ENCODE peak calls at places on chromosomes 5 and 9, in nine cellular contexts. One of them, this sample, is unnamed.

GRCh38 chr5:51567636-51568035 is 184.4 kb downstream of the ISL1 start:
- DNase-seq in testis: no peak
- DNase-seq in uterus: no peak
- DNase-seq in adrenal gland: no peak
- DNase-seq in prostate gland: no peak
- DNase-seq in suprapubic skin: no peak
- DNase-seq in HCT116: no peak
- DNase-seq in esophagus squamous epithelium: no peak
- DNase-seq in H1: no peak
- DNase-seq in this sample: no peak

GRCh38 chr5:94268226-94268625 is 350.2 kb downstream of the KIAA0825 start:
- DNase-seq in testis: no peak
- DNase-seq in uterus: no peak
- DNase-seq in adrenal gland: no peak
- DNase-seq in prostate gland: no peak
- DNase-seq in suprapubic skin: no peak
- DNase-seq in HCT116: no peak
- DNase-seq in esophagus squamous epithelium: no peak
- DNase-seq in H1: no peak
- DNase-seq in this sample: no peak

GRCh38 chr9:96080364-96080763 is 204.9 kb downstream of the ERCC6L2 start:
- DNase-seq in testis: peak; percentile 64
- DNase-seq in uterus: no peak
- DNase-seq in adrenal gland: no peak
- DNase-seq in prostate gland: peak; percentile 93
- DNase-seq in suprapubic skin: peak; percentile 35
- DNase-seq in HCT116: peak; percentile 65
- DNase-seq in esophagus squamous epithelium: no peak
- DNase-seq in H1: no peak
- DNase-seq in this sample: no peak

GRCh38 chr5:107868994-107869393 is 198.3 kb upstream of the EFNA5 start:
- DNase-seq in testis: no peak
- DNase-seq in uterus: no peak
- DNase-seq in adrenal gland: no peak
- DNase-seq in prostate gland: no peak
- DNase-seq in suprapubic skin: no peak
- DNase-seq in HCT116: no peak
- DNase-seq in esophagus squamous epithelium: no peak
- DNase-seq in H1: no peak
- DNase-seq in this sample: no peak

GRCh38 chr5:16774806-16775205 is 158.0 kb upstream of the RETREG1 start:
- DNase-seq in testis: no peak
- DNase-seq in uterus: no peak
- DNase-seq in adrenal gland: no peak
- DNase-seq in prostate gland: no peak
- DNase-seq in suprapubic skin: no peak
- DNase-seq in HCT116: no peak
- DNase-seq in esophagus squamous epithelium: no peak
- DNase-seq in H1: no peak
- DNase-seq in this sample: no peak

GRCh38 chr9:124011460-124012301 is at the start of gene LHX2:
- DNase-seq in testis: peak; percentile 63
- DNase-seq in uterus: no peak
- DNase-seq in adrenal gland: peak; percentile 56
- DNase-seq in prostate gland: no peak
- DNase-seq in suprapubic skin: no peak
- DNase-seq in HCT116: peak; percentile 75
- DNase-seq in esophagus squamous epithelium: no peak
- DNase-seq in H1: peak; percentile 88
- DNase-seq in this sample: no peak

GRCh38 chr5:95730011-95730700 is 980 bp upstream of the RHOBTB3 start:
- DNase-seq in testis: no peak
- DNase-seq in uterus: no peak
- DNase-seq in adrenal gland: no peak
- DNase-seq in prostate gland: no peak
- DNase-seq in suprapubic skin: no peak
- DNase-seq in HCT116: no peak
- DNase-seq in esophagus squamous epithelium: no peak
- DNase-seq in H1: no peak
- DNase-seq in this sample: no peak

GRCh38 chr9:96462538-96462937 is 12.6 kb downstream of the HABP4 start:
- DNase-seq in testis: no peak
- DNase-seq in uterus: no peak
- DNase-seq in adrenal gland: no peak
- DNase-seq in prostate gland: no peak
- DNase-seq in suprapubic skin: no peak
- DNase-seq in HCT116: no peak
- DNase-seq in esophagus squamous epithelium: no peak
- DNase-seq in H1: no peak
- DNase-seq in this sample: no peak

GRCh38 chr5:51987679-51988209 is 604.5 kb downstream of the ISL1 start:
- DNase-seq in testis: no peak
- DNase-seq in uterus: no peak
- DNase-seq in adrenal gland: no peak
- DNase-seq in prostate gland: no peak
- DNase-seq in suprapubic skin: no peak
- DNase-seq in HCT116: no peak
- DNase-seq in esophagus squamous epithelium: no peak
- DNase-seq in H1: no peak
- DNase-seq in this sample: no peak

GRCh38 chr5:138986186-138986775 is 111.1 kb upstream of the LRRTM2 start:
- DNase-seq in testis: no peak
- DNase-seq in uterus: no peak
- DNase-seq in adrenal gland: no peak
- DNase-seq in prostate gland: no peak
- DNase-seq in suprapubic skin: peak; percentile 4
- DNase-seq in HCT116: no peak
- DNase-seq in esophagus squamous epithelium: no peak
- DNase-seq in H1: peak; percentile 6
- DNase-seq in this sample: no peak

GRCh38 chr5:58183078-58183885 is 276.6 kb downstream of the PLK2 start:
- DNase-seq in testis: no peak
- DNase-seq in uterus: no peak
- DNase-seq in adrenal gland: no peak
- DNase-seq in prostate gland: no peak
- DNase-seq in suprapubic skin: no peak
- DNase-seq in HCT116: no peak
- DNase-seq in esophagus squamous epithelium: no peak
- DNase-seq in H1: no peak
- DNase-seq in this sample: no peak

GRCh38 chr9:114771901-114772300 is 33.9 kb downstream of the TNFSF15 start:
- DNase-seq in testis: no peak
- DNase-seq in uterus: no peak
- DNase-seq in adrenal gland: no peak
- DNase-seq in prostate gland: no peak
- DNase-seq in suprapubic skin: no peak
- DNase-seq in HCT116: no peak
- DNase-seq in esophagus squamous epithelium: no peak
- DNase-seq in H1: no peak
- DNase-seq in this sample: no peak

GRCh38 chr5:137122558-137122957 is 376.6 kb downstream of the SPOCK1 start:
- DNase-seq in testis: no peak
- DNase-seq in uterus: no peak
- DNase-seq in adrenal gland: no peak
- DNase-seq in prostate gland: no peak
- DNase-seq in suprapubic skin: no peak
- DNase-seq in HCT116: no peak
- DNase-seq in esophagus squamous epithelium: no peak
- DNase-seq in H1: no peak
- DNase-seq in this sample: no peak

DNA sequence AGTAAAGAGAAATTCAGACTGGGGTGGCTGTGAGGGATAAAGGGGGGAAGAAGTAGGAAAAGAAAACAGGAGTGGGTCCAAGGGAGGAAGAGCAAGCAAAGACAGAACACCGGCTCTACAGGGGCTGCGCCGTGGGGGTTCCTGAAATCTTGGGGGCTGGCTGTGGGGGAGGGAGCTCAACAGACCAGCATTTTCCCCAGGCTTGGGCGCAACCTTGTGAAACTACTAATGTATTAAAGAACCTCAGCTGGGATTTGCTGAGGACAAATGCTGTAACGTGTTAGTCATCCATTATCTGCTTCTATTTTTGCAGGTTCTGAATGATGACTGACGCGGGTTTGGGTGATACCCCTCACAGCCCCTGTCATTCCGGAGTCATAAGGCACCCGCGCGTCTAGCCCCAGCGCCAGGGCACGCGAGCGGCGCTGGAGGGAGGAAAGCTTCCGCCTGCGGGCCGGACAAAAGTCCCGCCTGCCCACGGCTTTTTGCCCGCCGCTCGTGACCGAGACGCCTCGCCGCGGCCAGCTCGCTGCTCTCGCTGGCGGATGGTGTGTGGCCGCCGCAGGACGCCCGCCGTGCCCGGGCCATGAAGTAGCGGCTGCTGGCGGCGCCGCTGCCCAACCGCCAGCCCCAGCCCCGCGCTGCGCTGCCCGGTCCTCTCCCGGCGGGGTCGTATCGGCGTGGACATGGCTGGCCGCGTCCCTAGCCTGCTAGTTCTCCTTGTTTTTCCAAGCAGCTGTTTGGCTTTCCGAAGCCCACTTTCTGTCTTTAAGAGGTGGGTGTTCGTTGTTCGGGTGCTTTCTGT is 110.6 kb downstream of the PAM start:
- DNase-seq in testis: peak; percentile 68
- DNase-seq in uterus: peak; percentile 71
- DNase-seq in adrenal gland: peak; percentile 75
- DNase-seq in prostate gland: peak; percentile 38
- DNase-seq in suprapubic skin: peak; percentile 84
- DNase-seq in HCT116: peak; percentile 86
- DNase-seq in esophagus squamous epithelium: no peak
- DNase-seq in H1: peak; percentile 78
- DNase-seq in this sample: peak; percentile 59
- TF ChIP-seq POLR2A in testis: no peak
- TF ChIP-seq POLR2A in uterus: peak; percentile 15
- TF ChIP-seq POLR2A in adrenal gland: peak; percentile 54
- TF ChIP-seq POLR2A in prostate gland: no peak
- TF ChIP-seq POLR2A in suprapubic skin: peak; percentile 54
- TF ChIP-seq POLR2A in HCT116: peak; percentile 54
- TF ChIP-seq POLR2A in esophagus squamous epithelium: no peak
- TF ChIP-seq POLR2A in H1: no peak
- TF ChIP-seq POLR2A in this sample: peak; percentile 55

GRCh38 chr9:6079386-6079785 is 64.0 kb upstream of the RANBP6 start:
- DNase-seq in testis: no peak
- DNase-seq in uterus: no peak
- DNase-seq in adrenal gland: no peak
- DNase-seq in prostate gland: no peak
- DNase-seq in suprapubic skin: no peak
- DNase-seq in HCT116: no peak
- DNase-seq in esophagus squamous epithelium: no peak
- DNase-seq in H1: no peak
- DNase-seq in this sample: no peak
- H3K4me3 ChIP-seq in testis: no peak overlapping the region
- H3K4me3 ChIP-seq in uterus: no peak overlapping the region
- H3K4me3 ChIP-seq in adrenal gland: no peak overlapping the region
- H3K4me3 ChIP-seq in prostate gland: peak overlapping the region; percentile 28
- H3K4me3 ChIP-seq in suprapubic skin: peak overlapping the region; percentile 48
- H3K4me3 ChIP-seq in HCT116: peak overlapping the region; percentile 44
- H3K4me3 ChIP-seq in esophagus squamous epithelium: peak overlapping the region; percentile 52
- H3K4me3 ChIP-seq in H1: peak overlapping the region; percentile 45
- H3K4me3 ChIP-seq in this sample: no peak overlapping the region

GRCh38 chr9:93948456-93949072 is 6.6 kb downstream of the BARX1 start:
- DNase-seq in testis: no peak
- DNase-seq in uterus: no peak
- DNase-seq in adrenal gland: no peak
- DNase-seq in prostate gland: no peak
- DNase-seq in suprapubic skin: no peak
- DNase-seq in HCT116: no peak
- DNase-seq in esophagus squamous epithelium: no peak
- DNase-seq in H1: no peak
- DNase-seq in this sample: no peak
- H3K27me3 ChIP-seq in testis: no peaks in the 10 kb centered on the region
- H3K27me3 ChIP-seq in uterus: peaks cover 82% of the 10 kb centered on the region
- H3K27me3 ChIP-seq in adrenal gland: peaks cover 89% of the 10 kb centered on the region
- H3K27me3 ChIP-seq in prostate gland: peaks cover 54% of the 10 kb centered on the region
- H3K27me3 ChIP-seq in suprapubic skin: peaks cover 100% of the 10 kb centered on the region
- H3K27me3 ChIP-seq in HCT116: peaks cover 4% of the 10 kb centered on the region
- H3K27me3 ChIP-seq in esophagus squamous epithelium: peaks cover 29% of the 10 kb centered on the region
- H3K27me3 ChIP-seq in H1: peaks cover 99% of the 10 kb centered on the region
- H3K27me3 ChIP-seq in this sample: peaks cover 30% of the 10 kb centered on the region

GRCh38 chr5:65475336-65475735 is 6.4 kb downstream of the ADAMTS6 start:
- DNase-seq in testis: no peak
- DNase-seq in uterus: no peak
- DNase-seq in adrenal gland: no peak
- DNase-seq in prostate gland: no peak
- DNase-seq in suprapubic skin: no peak
- DNase-seq in HCT116: no peak
- DNase-seq in esophagus squamous epithelium: no peak
- DNase-seq in H1: no peak
- DNase-seq in this sample: no peak
- TF ChIP-seq POLR2A in testis: no peak
- TF ChIP-seq POLR2A in uterus: no peak
- TF ChIP-seq POLR2A in adrenal gland: no peak
- TF ChIP-seq POLR2A in prostate gland: no peak
- TF ChIP-seq POLR2A in suprapubic skin: no peak
- TF ChIP-seq POLR2A in HCT116: no peak
- TF ChIP-seq POLR2A in esophagus squamous epithelium: no peak
- TF ChIP-seq POLR2A in H1: no peak
- TF ChIP-seq POLR2A in this sample: no peak

DNA sequence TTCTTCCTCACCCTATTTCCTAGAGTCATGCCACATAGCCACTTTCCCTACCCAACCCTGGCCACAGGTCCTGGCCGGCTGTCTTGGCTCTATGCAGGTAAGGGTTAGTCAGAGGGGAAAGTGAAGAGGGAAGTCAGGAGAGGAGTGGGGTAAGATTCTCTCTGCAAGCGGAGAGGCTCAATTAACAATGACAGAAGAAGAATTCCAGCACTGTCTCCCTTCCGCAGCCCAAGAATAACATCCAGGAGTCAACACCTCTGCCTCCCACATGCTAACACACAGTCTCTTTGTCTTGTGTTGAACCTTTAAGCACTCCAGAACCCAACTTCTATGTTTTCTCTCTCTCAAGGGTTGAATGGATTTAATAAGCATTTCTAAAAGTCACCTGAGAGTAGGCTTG is 235.1 kb upstream of the ANKRD55 start:
- DNase-seq in testis: no peak
- DNase-seq in uterus: no peak
- DNase-seq in adrenal gland: no peak
- DNase-seq in prostate gland: no peak
- DNase-seq in suprapubic skin: no peak
- DNase-seq in HCT116: no peak
- DNase-seq in esophagus squamous epithelium: no peak
- DNase-seq in H1: no peak
- DNase-seq in this sample: no peak
- H3K4me3 ChIP-seq in testis: no peak overlapping the region
- H3K4me3 ChIP-seq in uterus: no peak overlapping the region
- H3K4me3 ChIP-seq in adrenal gland: no peak overlapping the region
- H3K4me3 ChIP-seq in prostate gland: no peak overlapping the region
- H3K4me3 ChIP-seq in suprapubic skin: no peak overlapping the region
- H3K4me3 ChIP-seq in HCT116: no peak overlapping the region
- H3K4me3 ChIP-seq in esophagus squamous epithelium: no peak overlapping the region
- H3K4me3 ChIP-seq in H1: no peak overlapping the region
- H3K4me3 ChIP-seq in this sample: no peak overlapping the region